ENCODE peak calls at places on chromosome 9, in four cellular contexts. D, T, B and Z are unnamed samples.

GRCh38 chr9:7177383-7177782 is 419.6 kb downstream of the KDM4C start:
- DNase-seq in D (no peak), T (no peak), B (no peak), Z (no peak)

GRCh38 chr9:136507221-136507991 is 24.6 kb upstream of the SEC16A start:
- DNase-seq in D (no peak), T (no peak), B (no peak), Z (no peak)

GRCh38 chr9:37466037-37466709 is 923 bp upstream of the ZBTB5 start:
- DNase-seq in T (no peak), B (peak; percentile 85), D (peak; percentile 94), Z (peak; percentile 79)

GRCh38 chr9:69131682-69132081 is 42.4 kb upstream of the TJP2 start:
- DNase-seq in T (no peak), B (peak; percentile 21), D (no peak), Z (peak; percentile 26)

GRCh38 chr9:4792054-4792571 is 631 bp upstream of the RCL1 start:
- DNase-seq in T (no peak), B (no peak), D (no peak), Z (no peak)

GRCh38 chr9:113446323-113446740 is 17.2 kb upstream of the RGS3 start:
- DNase-seq in B (peak; percentile 41), D (peak; percentile 74), T (no peak), Z (peak; percentile 52)

GRCh38 chr9:124212381-124213050 is 45.2 kb upstream of the NEK6 start:
- DNase-seq in B (no peak), D (no peak), T (no peak), Z (no peak)

GRCh38 chr9:99868845-99869244 is 37.6 kb upstream of the STX17 start:
- DNase-seq in B (no peak), D (no peak), T (no peak), Z (no peak)

GRCh38 chr9:122315534-122315933 is 50.9 kb downstream of the MRRF start:
- DNase-seq in B (no peak), D (peak; percentile 54), T (no peak), Z (no peak)

GRCh38 chr9:83981126-83981871 is 694 bp downstream of the RMI1 start:
- DNase-seq in T (peak; percentile 22), D (peak; percentile 57), B (no peak), Z (peak; percentile 51)

GRCh38 chr9:35481347-35481975 is 8.4 kb upstream of the RUSC2 start:
- DNase-seq in T (no peak), D (peak; percentile 60), B (peak; percentile 32), Z (peak; percentile 75)

GRCh38 chr9:125812403-125812802 is 65.2 kb downstream of the PBX3 start:
- DNase-seq in D (no peak), B (no peak), T (no peak), Z (no peak)

GRCh38 chr9:129891519-129891918 is 56.3 kb downstream of the USP20 start:
- DNase-seq in D (no peak), T (no peak), B (no peak), Z (no peak)

GRCh38 chr9:130640681-130641080 is 23.7 kb upstream of the PRDM12 start:
- DNase-seq in D (peak; percentile 30), B (no peak), T (no peak), Z (no peak)

GRCh38 chr9:108549184-108549583 is 306.6 kb downstream of the ACTL7B start:
- DNase-seq in T (no peak), B (no peak), D (no peak), Z (no peak)

GRCh38 chr9:110048976-110049698 is 158.8 kb downstream of the C9orf152 start:
- DNase-seq in T (no peak), B (no peak), D (peak; percentile 59), Z (no peak)

GRCh38 chr9:549425-549997 is 292.0 kb upstream of the DMRT1 start:
- DNase-seq in B (no peak), D (no peak), T (no peak), Z (no peak)